ENCODE peak calls at places on chromosomes 1 and 21, in seven cellular contexts. F is IMR-90, Z is H9, P is mesenchymal stem cell, Y is H1, L is trophoblast cell, Q is mesendoderm. H is an unnamed sample.

GRCh38 chr21:37780991-37781983 is 135.0 kb downstream of the KCNJ6 start:
- DNase-seq in F (no peak), Z (no peak), P (peak; percentile 53), Y (no peak), L (peak; percentile 55), Q (no peak), H (no peak)

GRCh38 chr1:27153549-27153886 is 1.4 kb downstream of the SLC9A1 start:
- DNase-seq in F (no peak), Z (no peak), P (peak; percentile 36), Y (no peak), L (no peak), Q (no peak), H (no peak)

GRCh38 chr1:84972377-84972987 is 24.4 kb downstream of the MCOLN2 start:
- DNase-seq in F (no peak), Z (no peak), P (peak; percentile 33), Y (no peak), L (no peak), Q (no peak), H (no peak)

GRCh38 chr1:77279929-77280328 is 1.9 kb upstream of the AK5 start:
- DNase-seq in F (no peak), Z (no peak), P (peak; percentile 31), Y (no peak), L (no peak), Q (no peak), H (no peak)

GRCh38 chr1:228944241-228944741 is 209.0 kb downstream of the RHOU start:
- DNase-seq in F (no peak), Z (no peak), P (no peak), Y (no peak), L (no peak), Q (no peak), H (no peak)

GRCh38 chr1:229149435-229149834 is 121.5 kb upstream of the RAB4A start:
- DNase-seq in F (no peak), Z (no peak), P (no peak), Y (no peak), L (no peak), Q (no peak), H (no peak)

GRCh38 chr1:18480315-18481189 is at the start of gene KLHDC7A:
- DNase-seq in F (no peak), Z (peak; percentile 93), P (no peak), Y (peak; percentile 79), L (no peak), Q (peak; percentile 95), H (peak; percentile 21)

GRCh38 chr1:172405912-172406311 is 14.6 kb upstream of the C1orf105 start:
- DNase-seq in F (no peak), Z (no peak), P (no peak), Y (no peak), L (no peak), Q (no peak), H (no peak)

GRCh38 chr1:113686891-113687624 is 72.2 kb downstream of the PHTF1 start:
- DNase-seq in F (peak; percentile 81), Z (no peak), P (peak; percentile 8), Y (no peak), L (no peak), Q (no peak), H (no peak)

GRCh38 chr1:116987256-116987555 is 14.4 kb upstream of the CD101 start:
- DNase-seq in F (no peak), Z (no peak), P (no peak), Y (no peak), L (no peak), Q (no peak), H (no peak)

GRCh38 chr1:119808972-119809550 is 2.2 kb downstream of the REG4 start:
- DNase-seq in F (peak; percentile 69), Z (peak; percentile 75), P (peak; percentile 63), Y (peak; percentile 78), L (peak; percentile 83), Q (peak; percentile 75), H (peak; percentile 70)

GRCh38 chr1:72649211-72649888 is 367.0 kb upstream of the NEGR1 start:
- DNase-seq in F (no peak), Z (no peak), P (no peak), Y (no peak), L (no peak), Q (no peak), H (no peak)

GRCh38 chr1:39737546-39738169 is 1.0 kb upstream of the PPIE start:
- DNase-seq in F (peak; percentile 79), Z (no peak), P (peak; percentile 24), Y (no peak), L (no peak), Q (no peak), H (no peak)

GRCh38 chr1:178134061-178134460 is 40.2 kb downstream of the RASAL2 start:
- DNase-seq in F (peak; percentile 82), Z (no peak), P (peak; percentile 75), Y (no peak), L (peak; percentile 30), Q (peak; percentile 31), H (no peak)

GRCh38 chr1:69122373-69122772 is 445.3 kb upstream of the LRRC7 start:
- DNase-seq in F (no peak), Z (no peak), P (no peak), Y (no peak), L (no peak), Q (no peak), H (no peak)

GRCh38 chr1:113984710-113985109 is 5.4 kb downstream of the OLFML3 start:
- DNase-seq in F (peak; percentile 4), Z (no peak), P (no peak), Y (no peak), L (no peak), Q (no peak), H (no peak)

GRCh38 chr21:33963848-33964555 is 48.4 kb upstream of the ATP5PO start:
- DNase-seq in F (no peak), Z (no peak), P (no peak), Y (peak; percentile 13), L (no peak), Q (no peak), H (no peak)

GRCh38 chr1:9475061-9475627 is 64.1 kb upstream of the SLC25A33 start:
- DNase-seq in F (no peak), Z (no peak), P (no peak), Y (no peak), L (no peak), Q (no peak), H (no peak)

GRCh38 chr1:26945728-26946127 is 14.5 kb downstream of the KDF1 start:
- DNase-seq in F (no peak), Z (no peak), P (no peak), Y (no peak), L (no peak), Q (no peak), H (no peak)

GRCh38 chr1:44048816-44049215 is 17.6 kb upstream of the SLC6A9 start:
- DNase-seq in F (peak; percentile 78), Z (no peak), P (peak; percentile 53), Y (no peak), L (no peak), Q (no peak), H (no peak)

GRCh38 chr1:230120949-230121381 is 53.9 kb downstream of the GALNT2 start:
- DNase-seq in F (no peak), Z (no peak), P (peak; percentile 44), Y (peak; percentile 77), L (peak; percentile 76), Q (peak; percentile 57), H (no peak)

GRCh38 chr1:229199892-229200291 is 71.0 kb upstream of the RAB4A start:
- DNase-seq in F (no peak), Z (no peak), P (peak; percentile 72), Y (peak; percentile 45), L (peak; percentile 77), Q (no peak), H (no peak)

GRCh38 chr1:165947797-165948455 is 120.5 kb downstream of the UCK2 start:
- DNase-seq in F (no peak), Z (no peak), P (no peak), Y (no peak), L (no peak), Q (no peak), H (no peak)

GRCh38 chr1:165945911-165946310 is 118.5 kb downstream of the UCK2 start:
- DNase-seq in F (no peak), Z (no peak), P (no peak), Y (no peak), L (no peak), Q (no peak), H (no peak)

GRCh38 chr1:165954940-165955339 is 127.5 kb downstream of the UCK2 start:
- DNase-seq in F (peak; percentile 69), Z (no peak), P (peak; percentile 33), Y (no peak), L (no peak), Q (no peak), H (no peak)

DNA sequence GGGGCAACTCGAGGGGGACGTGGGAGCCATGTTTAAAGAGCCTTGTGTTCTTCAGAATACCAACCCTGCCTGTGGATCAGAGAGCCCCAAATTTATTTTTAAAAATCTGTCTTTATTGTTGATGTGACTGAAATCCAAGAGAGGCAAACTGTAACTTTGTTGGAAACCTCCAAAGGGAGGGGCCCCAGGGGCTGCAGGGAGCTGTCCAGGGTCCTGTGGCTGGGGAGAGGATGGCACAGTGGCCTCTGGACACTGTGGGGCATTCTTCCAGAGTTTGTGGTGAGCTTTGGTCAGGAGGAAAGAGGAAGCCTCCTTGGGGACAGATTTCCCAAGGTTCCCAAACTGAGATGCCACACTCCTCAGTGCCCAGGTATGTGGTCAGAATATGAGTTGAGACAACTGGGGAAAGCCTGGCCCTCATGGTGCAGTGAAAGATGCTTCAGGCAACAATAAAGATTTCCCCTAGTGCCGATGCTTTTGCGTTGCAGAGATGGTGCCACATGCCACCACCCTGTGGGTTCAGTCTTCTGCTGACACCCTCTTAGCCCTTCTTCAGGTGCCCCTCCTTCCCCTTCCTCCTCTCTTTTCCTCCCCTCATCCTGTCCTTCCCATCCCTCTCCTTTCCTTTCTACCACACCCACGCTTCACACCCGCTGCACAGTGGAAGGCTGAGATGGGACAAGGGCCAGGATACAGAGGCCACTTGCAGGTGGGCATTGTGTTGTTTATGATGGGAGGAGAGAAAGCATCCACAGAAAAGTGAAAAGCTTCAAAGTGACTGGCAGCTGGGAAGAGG is 122.1 kb downstream of the UCK2 start:
- DNase-seq in F (no peak), Z (peak; percentile 56), P (no peak), Y (peak; percentile 73), L (peak; percentile 29), Q (peak; percentile 43), H (peak; percentile 48)
- H4K8ac ChIP-seq in F (no peak overlapping the region), Z (no peak overlapping the region), P (no peak overlapping the region), Y (no peak overlapping the region), L (no peak overlapping the region), Q (no peak overlapping the region), H (no peak overlapping the region)

GRCh38 chr1:156546267-156546666 is 26.1 kb downstream of the IQGAP3 start:
- DNase-seq in F (no peak), Z (no peak), P (no peak), Y (no peak), L (no peak), Q (peak; percentile 31), H (no peak)
- H3K23ac ChIP-seq in F (no peak overlapping the region), Z (no peak overlapping the region), P (no peak overlapping the region), Y (no peak overlapping the region), L (no peak overlapping the region), Q (no peak overlapping the region), H (no peak overlapping the region)

GRCh38 chr21:41642399-41642798 is 124.5 kb downstream of the RIPK4 start:
- DNase-seq in F (peak; percentile 43), Z (no peak), P (no peak), Y (no peak), L (no peak), Q (no peak), H (no peak)
- H3K4me2 ChIP-seq in F (peak overlapping the region; percentile 59), Z (no peak overlapping the region), P (no peak overlapping the region), Y (no peak overlapping the region), L (no peak overlapping the region), Q (no peak overlapping the region), H (no peak overlapping the region)

DNA sequence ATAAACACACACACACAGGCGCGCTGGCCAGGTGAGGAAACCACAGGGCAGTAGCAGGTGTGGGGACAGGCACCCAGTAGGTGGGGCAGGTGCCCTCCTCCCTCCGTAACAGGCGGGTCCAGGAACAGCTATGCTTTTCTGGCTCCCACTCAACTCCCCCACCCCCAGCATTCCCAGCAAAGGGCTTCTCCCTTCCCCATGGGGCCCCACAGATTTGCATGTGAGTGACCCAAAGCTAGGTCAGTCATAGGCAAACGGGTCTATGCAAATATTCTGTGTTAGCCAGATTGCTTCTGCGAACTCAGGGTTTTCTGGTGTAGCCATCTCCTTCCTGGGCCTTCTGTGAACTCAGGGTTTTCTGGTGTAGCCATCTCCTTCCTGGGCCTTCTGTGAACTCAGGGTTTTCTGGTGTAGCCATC is 114.2 kb downstream of the SIK1 start:
- DNase-seq in F (no peak), Z (peak; percentile 56), P (no peak), Y (no peak), L (no peak), Q (no peak), H (no peak)
- H4K8ac ChIP-seq in F (no peak overlapping the region), Z (no peak overlapping the region), P (no peak overlapping the region), Y (no peak overlapping the region), L (no peak overlapping the region), Q (no peak overlapping the region), H (no peak overlapping the region)